ENCODE peak calls at places on chromosomes 7 and 10, in four cellular contexts. Y is hepatocyte, J is endothelial cell of umbilical vein, E is lower lobe of right lung. G is an unnamed sample.
A peak's percentile ranks its signal among the peaks of the same experiment; 100 is the strongest.

GRCh38 chr10:111962951-111963350 is 220.6 kb downstream of the GPAM start:
- DNase-seq in E (no peak), Y (no peak), J (no peak), G (no peak)

GRCh38 chr10:68871731-68872342 is 29.3 kb upstream of the DDX50 start:
- DNase-seq in E (no peak), Y (peak; percentile 75), J (no peak), G (peak; percentile 49)

GRCh38 chr10:99659868-99660366 is 608 bp downstream of the ENTPD7 start:
- DNase-seq in Y (no peak), E (no peak), J (peak; percentile 17), G (peak; percentile 2)

GRCh38 chr10:61789031-61789430 is 112.5 kb upstream of the ARID5B start:
- DNase-seq in E (no peak), Y (no peak), J (no peak), G (no peak)

GRCh38 chr10:62779487-62780248 is 24.9 kb upstream of the ADO start:
- DNase-seq in Y (no peak), J (peak; percentile 9), E (no peak), G (no peak)

GRCh38 chr7:91050677-91051076 is 213.6 kb upstream of the FZD1 start:
- DNase-seq in Y (no peak), E (no peak), J (no peak), G (no peak)

GRCh38 chr10:79229830-79230562 is 117.3 kb upstream of the PPIF start:
- DNase-seq in E (no peak), J (no peak), Y (peak; percentile 70), G (no peak)

GRCh38 chr10:118800920-118801319 is 46.1 kb upstream of the CACUL1 start:
- DNase-seq in E (no peak), J (peak; percentile 27), Y (peak; percentile 44), G (no peak)

GRCh38 chr7:90631502-90631901 is 35.4 kb downstream of the CDK14 start:
- DNase-seq in E (no peak), J (no peak), Y (no peak), G (no peak)

GRCh38 chr7:137757146-137757925 is 89.4 kb downstream of the DGKI start:
- DNase-seq in J (no peak), E (no peak), Y (no peak), G (no peak)

GRCh38 chr7:12481722-12482121 is 78.1 kb upstream of the VWDE start:
- DNase-seq in Y (no peak), E (no peak), J (no peak), G (no peak)

GRCh38 chr10:16481052-16481728 is 40.5 kb downstream of the C1QL3 start:
- DNase-seq in E (no peak), J (no peak), Y (no peak), G (no peak)

GRCh38 chr7:7857143-7857583 is 111.4 kb upstream of the GLCCI1 start:
- DNase-seq in J (no peak), E (no peak), Y (no peak), G (no peak)

GRCh38 chr10:44173558-44173894 is 211.4 kb downstream of the CXCL12 start:
- DNase-seq in Y (no peak), J (no peak), E (no peak), G (no peak)

GRCh38 chr7:80725181-80725611 is 86.8 kb downstream of the CD36 start:
- DNase-seq in J (no peak), E (no peak), Y (no peak), G (no peak)

GRCh38 chr7:116356333-116356965 is 143.1 kb upstream of the CAV2 start:
- DNase-seq in E (no peak), Y (no peak), J (peak; percentile 60), G (no peak)

GRCh38 chr7:16616542-16616941 is 29.0 kb downstream of the ANKMY2 start:
- DNase-seq in J (no peak), Y (no peak), E (peak; percentile 45), G (no peak)

GRCh38 chr7:15832996-15833395 is 146.5 kb upstream of the MEOX2 start:
- DNase-seq in E (no peak), J (peak; percentile 63), Y (peak; percentile 7), G (peak; percentile 59)

GRCh38 chr7:105389090-105389650 is 449 bp upstream of the SRPK2 start:
- DNase-seq in E (peak; percentile 60), J (peak; percentile 62), Y (peak; percentile 73), G (peak; percentile 52)

GRCh38 chr10:45470098-45471012 is 96.3 kb downstream of the ALOX5 start:
- DNase-seq in J (peak; percentile 95), Y (peak; percentile 46), E (no peak), G (no peak)

GRCh38 chr10:35637456-35637855 is 4.6 kb downstream of the FZD8 start:
- DNase-seq in E (no peak), J (peak; percentile 22), Y (no peak), G (no peak)

GRCh38 chr10:35638116-35638515 is 4.0 kb downstream of the FZD8 start:
- DNase-seq in Y (no peak), E (no peak), J (no peak), G (no peak)

GRCh38 chr10:35635576-35635975 is 6.5 kb downstream of the FZD8 start:
- DNase-seq in Y (peak; percentile 83), J (peak; percentile 79), E (no peak), G (no peak)

GRCh38 chr10:35639021-35639521 is 3.0 kb downstream of the FZD8 start:
- DNase-seq in Y (peak; percentile 13), J (no peak), E (no peak), G (no peak)

GRCh38 chr10:35636942-35637341 is 5.2 kb downstream of the FZD8 start:
- DNase-seq in J (no peak), E (no peak), Y (no peak), G (no peak)
- H3K4me3 ChIP-seq in J (no peak overlapping the region), E (peak overlapping the region; percentile 14), Y (no peak overlapping the region), G (no peak overlapping the region)

GRCh38 chr10:133509700-133510099 is 17.5 kb upstream of the CYP2E1 start:
- DNase-seq in Y (no peak), E (no peak), J (no peak), G (no peak)
- H3K9me3 ChIP-seq in Y (no peaks in the 10 kb centered on the region), E (peaks cover 4% of the 10 kb centered on the region), J (peaks cover 5% of the 10 kb centered on the region), G (no peaks in the 10 kb centered on the region)

GRCh38 chr7:143354376-143354775 is 8.1 kb downstream of the FAM131B start:
- DNase-seq in J (no peak), Y (no peak), E (no peak), G (no peak)

GRCh38 chr7:143351574-143351973 is 10.9 kb downstream of the FAM131B start:
- DNase-seq in E (no peak), J (no peak), Y (no peak), G (no peak)

GRCh38 chr7:143351060-143351459 is 11.5 kb downstream of the FAM131B start:
- DNase-seq in J (no peak), E (no peak), Y (no peak), G (no peak)

GRCh38 chr7:143354965-143355364 is 7.5 kb downstream of the FAM131B start:
- DNase-seq in Y (no peak), E (no peak), J (no peak), G (no peak)

DNA sequence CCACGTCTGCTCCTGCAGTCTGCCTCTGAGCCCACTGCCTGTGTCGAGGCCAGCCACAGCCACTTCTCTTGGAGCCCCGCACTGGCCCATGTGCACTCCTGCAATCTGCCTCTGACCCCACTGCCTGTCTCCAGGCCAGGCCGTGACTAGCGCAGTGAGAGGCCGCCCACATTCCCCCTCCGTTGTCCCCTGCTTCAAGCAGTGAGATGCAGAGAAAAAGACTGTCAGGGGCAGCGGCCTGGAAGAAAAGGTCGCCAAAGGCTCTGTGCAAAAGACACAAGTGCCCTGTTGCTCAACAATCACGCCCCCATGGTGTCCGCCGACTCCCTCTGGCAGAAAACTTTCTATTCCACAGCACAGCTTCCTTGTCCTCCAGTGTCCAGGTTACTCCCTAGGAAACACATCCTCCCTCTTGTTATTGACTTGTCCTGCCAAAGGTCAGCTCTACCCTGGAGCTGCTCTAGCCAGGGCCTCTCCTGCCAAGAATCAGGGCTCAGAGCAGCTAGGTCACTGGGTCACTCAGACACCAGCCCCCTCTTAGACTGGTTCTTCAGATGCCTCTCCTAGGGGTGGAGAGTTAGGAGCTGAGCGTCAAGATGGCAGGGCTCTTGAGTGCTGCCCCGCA is 9.9 kb downstream of the FAM131B start:
- DNase-seq in E (no peak), J (no peak), Y (no peak), G (no peak)
- H3K4me3 ChIP-seq in E (no peak overlapping the region), J (no peak overlapping the region), Y (no peak overlapping the region), G (no peak overlapping the region)

GRCh38 chr7:57772126-57772924 is 322.3 kb downstream of the ZNF716 start:
- DNase-seq in J (no peak), E (no peak), Y (no peak), G (no peak)
- H3K9me3 ChIP-seq in J (peaks cover 2% of the 10 kb centered on the region), E (no peaks in the 10 kb centered on the region), Y (no peaks in the 10 kb centered on the region), G (no peaks in the 10 kb centered on the region)

G was measured in MG63.